ENCODE peak calls at places on chromosomes 11 and 22, in four cellular contexts. One of them, this sample, is unnamed.

GRCh38 chr22:39179841-39180335 is 27.4 kb upstream of the CBX7 start:
- DNase-seq in K562: peak; percentile 29
- DNase-seq in HepG2: no peak
- DNase-seq in GM12878: no peak
- DNase-seq in this sample: peak; percentile 66

GRCh38 chr11:38256436-38256835 is 1658.4 kb upstream of the RAG2 start:
- DNase-seq in K562: no peak
- DNase-seq in HepG2: no peak
- DNase-seq in GM12878: no peak
- DNase-seq in this sample: peak; percentile 26

GRCh38 chr22:36151006-36151595 is 9.5 kb downstream of the APOL3 start:
- DNase-seq in K562: no peak
- DNase-seq in HepG2: no peak
- DNase-seq in GM12878: no peak
- DNase-seq in this sample: no peak

GRCh38 chr11:111696556-111696955 is 69.6 kb downstream of the PPP2R1B start:
- DNase-seq in K562: no peak
- DNase-seq in HepG2: no peak
- DNase-seq in GM12878: no peak
- DNase-seq in this sample: no peak

GRCh38 chr11:1223346-1224108 is 661 bp downstream of the MUC5B start:
- DNase-seq in K562: no peak
- DNase-seq in HepG2: no peak
- DNase-seq in GM12878: no peak
- DNase-seq in this sample: no peak

GRCh38 chr11:5380740-5381342 is 2.8 kb upstream of the OR51M1 start:
- DNase-seq in K562: peak; percentile 53
- DNase-seq in HepG2: peak; percentile 52
- DNase-seq in GM12878: no peak
- DNase-seq in this sample: peak; percentile 89

GRCh38 chr22:37953062-37953436 is 352 bp downstream of the C22orf23 start:
- DNase-seq in K562: peak; percentile 32
- DNase-seq in HepG2: no peak
- DNase-seq in GM12878: no peak
- DNase-seq in this sample: no peak

GRCh38 chr11:69415411-69416122 is 65.9 kb upstream of the LINC01488 start:
- DNase-seq in K562: no peak
- DNase-seq in HepG2: no peak
- DNase-seq in GM12878: no peak
- DNase-seq in this sample: no peak

GRCh38 chr11:114196994-114197702 is 99.1 kb upstream of the NNMT start:
- DNase-seq in K562: no peak
- DNase-seq in HepG2: no peak
- DNase-seq in GM12878: no peak
- DNase-seq in this sample: no peak

GRCh38 chr22:27704581-27704980 is 97.0 kb downstream of the MN1 start:
- DNase-seq in K562: no peak
- DNase-seq in HepG2: no peak
- DNase-seq in GM12878: no peak
- DNase-seq in this sample: no peak

GRCh38 chr22:35275580-35275979 is 18.3 kb downstream of the HMGXB4 start:
- DNase-seq in K562: no peak
- DNase-seq in HepG2: no peak
- DNase-seq in GM12878: no peak
- DNase-seq in this sample: no peak

GRCh38 chr22:25853902-25854301 is 111.9 kb downstream of the MYO18B start:
- DNase-seq in K562: peak; percentile 13
- DNase-seq in HepG2: peak; percentile 18
- DNase-seq in GM12878: no peak
- DNase-seq in this sample: peak; percentile 29

GRCh38 chr11:122267602-122268001 is 151.6 kb upstream of the BLID start:
- DNase-seq in K562: no peak
- DNase-seq in HepG2: no peak
- DNase-seq in GM12878: no peak
- DNase-seq in this sample: peak; percentile 17

GRCh38 chr11:64060861-64061444 is 25.2 kb downstream of the FLRT1 start:
- DNase-seq in K562: peak; percentile 89
- DNase-seq in HepG2: no peak
- DNase-seq in GM12878: no peak
- DNase-seq in this sample: peak; percentile 92

GRCh38 chr11:134453441-134453840 is 41.4 kb upstream of the B3GAT1 start:
- DNase-seq in K562: no peak
- DNase-seq in HepG2: no peak
- DNase-seq in GM12878: no peak
- DNase-seq in this sample: no peak

GRCh38 chr22:31732089-31732829 is 17.7 kb downstream of the PRR14L start:
- DNase-seq in K562: no peak
- DNase-seq in HepG2: no peak
- DNase-seq in GM12878: no peak
- DNase-seq in this sample: no peak

GRCh38 chr22:39966522-39966921 is 6.3 kb downstream of the TMA7B start:
- DNase-seq in K562: no peak
- DNase-seq in HepG2: no peak
- DNase-seq in GM12878: no peak
- DNase-seq in this sample: no peak

GRCh38 chr11:20054584-20054983 is 105.7 kb downstream of the DBX1 start:
- DNase-seq in K562: no peak
- DNase-seq in HepG2: no peak
- DNase-seq in GM12878: no peak
- DNase-seq in this sample: no peak

GRCh38 chr11:122494171-122494570 is 161.4 kb upstream of the UBASH3B start:
- DNase-seq in K562: no peak
- DNase-seq in HepG2: no peak
- DNase-seq in GM12878: no peak
- DNase-seq in this sample: no peak

GRCh38 chr11:19441752-19442553 is 201.2 kb upstream of the E2F8 start:
- DNase-seq in K562: peak; percentile 89
- DNase-seq in HepG2: no peak
- DNase-seq in GM12878: peak; percentile 95
- DNase-seq in this sample: no peak

GRCh38 chr11:66958232-66958955 is at the start of gene PC:
- DNase-seq in K562: peak; percentile 99
- DNase-seq in HepG2: peak; percentile 98
- DNase-seq in GM12878: peak; percentile 67
- DNase-seq in this sample: peak; percentile 99

GRCh38 chr22:32473388-32473952 is 1.1 kb upstream of the FBXO7 start:
- DNase-seq in K562: peak; percentile 41
- DNase-seq in HepG2: peak; percentile 76
- DNase-seq in GM12878: peak; percentile 34
- DNase-seq in this sample: peak; percentile 83

GRCh38 chr11:76119032-76119431 is 87.3 kb downstream of the WNT11 start:
- DNase-seq in K562: no peak
- DNase-seq in HepG2: no peak
- DNase-seq in GM12878: no peak
- DNase-seq in this sample: no peak

GRCh38 chr11:48066881-48067800 is 86.8 kb downstream of the PTPRJ start:
- DNase-seq in K562: no peak
- DNase-seq in HepG2: no peak
- DNase-seq in GM12878: no peak
- DNase-seq in this sample: no peak

GRCh38 chr11:8930456-8931175 is 2.1 kb downstream of the C11orf16 start:
- DNase-seq in K562: no peak
- DNase-seq in HepG2: no peak
- DNase-seq in GM12878: no peak
- DNase-seq in this sample: no peak

GRCh38 chr22:31647516-31647915 is 14.5 kb downstream of the PISD start:
- DNase-seq in K562: no peak
- DNase-seq in HepG2: no peak
- DNase-seq in GM12878: no peak
- DNase-seq in this sample: no peak

GRCh38 chr22:28951969-28952521 is 68.7 kb downstream of the ZNRF3 start:
- DNase-seq in K562: no peak
- DNase-seq in HepG2: peak; percentile 65
- DNase-seq in GM12878: no peak
- DNase-seq in this sample: peak; percentile 61

GRCh38 chr11:59918987-59919589 is 19.1 kb upstream of the OOSP1 start:
- DNase-seq in K562: peak; percentile 46
- DNase-seq in HepG2: peak; percentile 18
- DNase-seq in GM12878: no peak
- DNase-seq in this sample: peak; percentile 75

GRCh38 chr11:58770627-58771457 is 39.1 kb upstream of the GLYAT start:
- DNase-seq in K562: peak; percentile 77
- DNase-seq in HepG2: no peak
- DNase-seq in GM12878: no peak
- DNase-seq in this sample: no peak

GRCh38 chr22:49788492-49788891 is 39.2 kb downstream of the BRD1 start:
- DNase-seq in K562: no peak
- DNase-seq in HepG2: no peak
- DNase-seq in GM12878: no peak
- DNase-seq in this sample: no peak

GRCh38 chr22:26430600-26430999 is 1.5 kb downstream of the ASPHD2 start:
- DNase-seq in K562: no peak
- DNase-seq in HepG2: no peak
- DNase-seq in GM12878: no peak
- DNase-seq in this sample: no peak

GRCh38 chr11:8828580-8829358 is 82.2 kb upstream of the AKIP1 start:
- DNase-seq in K562: no peak
- DNase-seq in HepG2: no peak
- DNase-seq in GM12878: no peak
- DNase-seq in this sample: no peak

GRCh38 chr11:86919557-86920210 is 35.5 kb downstream of the FZD4 start:
- DNase-seq in K562: peak; percentile 55
- DNase-seq in HepG2: peak; percentile 43
- DNase-seq in GM12878: no peak
- DNase-seq in this sample: peak; percentile 92

GRCh38 chr22:44090571-44090905 is 66.4 kb downstream of the PARVB start:
- DNase-seq in K562: no peak
- DNase-seq in HepG2: no peak
- DNase-seq in GM12878: no peak
- DNase-seq in this sample: no peak
- TF ChIP-seq CTCF in K562: no peak
- TF ChIP-seq CTCF in HepG2: no peak
- TF ChIP-seq CTCF in GM12878: no peak
- TF ChIP-seq CTCF in this sample: no peak

GRCh38 chr22:45240137-45240809 is 421 bp downstream of the KIAA0930 start:
- DNase-seq in K562: peak; percentile 30
- DNase-seq in HepG2: no peak
- DNase-seq in GM12878: no peak
- DNase-seq in this sample: peak; percentile 53
- TF ChIP-seq JUNB in K562: no peak
- TF ChIP-seq JUNB in HepG2: no peak
- TF ChIP-seq JUNB in GM12878: no peak
- TF ChIP-seq JUNB in this sample: no peak

DNA sequence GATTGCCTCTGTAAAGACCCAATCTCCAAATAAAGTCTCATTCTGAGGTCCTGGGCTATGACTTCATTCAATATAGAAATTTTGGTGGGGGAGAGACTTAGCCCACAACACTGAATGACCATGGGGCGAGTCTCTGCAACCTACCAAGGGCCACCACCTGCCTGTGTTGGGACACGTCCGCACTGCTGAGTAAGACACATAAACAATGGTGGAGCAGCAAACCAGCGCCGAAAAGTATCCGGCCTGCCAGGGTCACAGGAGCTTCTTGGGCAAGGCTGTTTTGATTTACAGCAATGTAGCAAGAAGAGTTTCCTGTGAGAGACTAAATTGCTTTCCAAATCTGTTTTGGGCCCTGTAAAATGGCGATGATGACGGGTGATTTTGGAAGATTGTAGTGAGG is 122.3 kb downstream of the SHANK2 start:
- DNase-seq in K562: no peak
- DNase-seq in HepG2: no peak
- DNase-seq in GM12878: no peak
- DNase-seq in this sample: no peak
- H3K36me3 ChIP-seq in K562: no peaks in the 10 kb centered on the region
- H3K36me3 ChIP-seq in HepG2: peaks cover 11% of the 10 kb centered on the region
- H3K36me3 ChIP-seq in GM12878: no peaks in the 10 kb centered on the region
- H3K36me3 ChIP-seq in this sample: no peaks in the 10 kb centered on the region

GRCh38 chr22:23862103-23862502 is 4.4 kb downstream of the SLC2A11 start:
- DNase-seq in K562: peak; percentile 57
- DNase-seq in HepG2: no peak
- DNase-seq in GM12878: no peak
- DNase-seq in this sample: peak; percentile 74

GRCh38 chr22:23856721-23857605 is 712 bp upstream of the SLC2A11 start:
- DNase-seq in K562: no peak
- DNase-seq in HepG2: peak; percentile 54
- DNase-seq in GM12878: no peak
- DNase-seq in this sample: peak; percentile 83

GRCh38 chr22:23859201-23859600 is 1.5 kb downstream of the SLC2A11 start:
- DNase-seq in K562: no peak
- DNase-seq in HepG2: no peak
- DNase-seq in GM12878: no peak
- DNase-seq in this sample: no peak

GRCh38 chr22:23858484-23858815 is 775 bp downstream of the SLC2A11 start:
- DNase-seq in K562: no peak
- DNase-seq in HepG2: no peak
- DNase-seq in GM12878: no peak
- DNase-seq in this sample: no peak

GRCh38 chr22:23857606-23858483 is at the start of gene SLC2A11:
- DNase-seq in K562: peak; percentile 91
- DNase-seq in HepG2: peak; percentile 96
- DNase-seq in GM12878: peak; percentile 96
- DNase-seq in this sample: peak; percentile 98
- TF ChIP-seq CTCF in K562: no peak
- TF ChIP-seq CTCF in HepG2: peak; percentile 19
- TF ChIP-seq CTCF in GM12878: peak; percentile 39
- TF ChIP-seq CTCF in this sample: peak; percentile 15

GRCh38 chr11:32987851-32988250 is 27.8 kb upstream of the DEPDC7 start:
- DNase-seq in K562: no peak
- DNase-seq in HepG2: no peak
- DNase-seq in GM12878: no peak
- DNase-seq in this sample: peak; percentile 34

GRCh38 chr11:32990481-32990880 is 25.2 kb upstream of the DEPDC7 start:
- DNase-seq in K562: no peak
- DNase-seq in HepG2: no peak
- DNase-seq in GM12878: no peak
- DNase-seq in this sample: no peak

GRCh38 chr11:32991427-32991826 is 24.3 kb upstream of the DEPDC7 start:
- DNase-seq in K562: no peak
- DNase-seq in HepG2: no peak
- DNase-seq in GM12878: no peak
- DNase-seq in this sample: no peak

GRCh38 chr11:32991898-32992297 is 23.8 kb upstream of the DEPDC7 start:
- DNase-seq in K562: no peak
- DNase-seq in HepG2: no peak
- DNase-seq in GM12878: no peak
- DNase-seq in this sample: no peak
- TF ChIP-seq JUNB in K562: no peak
- TF ChIP-seq JUNB in HepG2: no peak
- TF ChIP-seq JUNB in GM12878: no peak
- TF ChIP-seq JUNB in this sample: no peak